ENCODE peak calls at places on chromosomes 6 and 20, in eight cellular contexts. One of them, this sample, is unnamed.

GRCh38 chr6:89242574-89243330 is 25.6 kb upstream of the GABRR1 start:
- DNase-seq in fibroblast of lung: peak
- DNase-seq in mesenchymal stem cell: peak
- DNase-seq in SK-N-SH: peak
- DNase-seq in fibroblast of mammary gland: peak
- DNase-seq in ascending aorta: no peak
- DNase-seq in CD8-positive, alpha-beta memory T cell: no peak
- DNase-seq in mesendoderm: peak
- DNase-seq in this sample: peak

GRCh38 chr6:137166247-137167098 is 7.0 kb downstream of the IL22RA2 start:
- DNase-seq in SK-N-SH: no peak
- DNase-seq in fibroblast of lung: no peak
- DNase-seq in CD8-positive, alpha-beta memory T cell: no peak
- DNase-seq in ascending aorta: no peak
- DNase-seq in mesendoderm: no peak
- DNase-seq in mesenchymal stem cell: no peak
- DNase-seq in fibroblast of mammary gland: no peak
- DNase-seq in this sample: no peak

GRCh38 chr20:478010-478948 is 15.9 kb upstream of the TBC1D20 start:
- DNase-seq in mesendoderm: peak
- DNase-seq in fibroblast of mammary gland: peak
- DNase-seq in ascending aorta: no peak
- DNase-seq in mesenchymal stem cell: peak
- DNase-seq in fibroblast of lung: peak
- DNase-seq in SK-N-SH: no peak
- DNase-seq in CD8-positive, alpha-beta memory T cell: no peak
- DNase-seq in this sample: no peak

GRCh38 chr6:144574796-144575195 is 289.7 kb downstream of the UTRN start:
- DNase-seq in ascending aorta: no peak
- DNase-seq in fibroblast of mammary gland: no peak
- DNase-seq in CD8-positive, alpha-beta memory T cell: no peak
- DNase-seq in mesendoderm: no peak
- DNase-seq in SK-N-SH: no peak
- DNase-seq in fibroblast of lung: peak
- DNase-seq in mesenchymal stem cell: no peak
- DNase-seq in this sample: no peak

GRCh38 chr6:137011406-137011805 is 33.4 kb downstream of the IL20RA start:
- DNase-seq in CD8-positive, alpha-beta memory T cell: no peak
- DNase-seq in mesenchymal stem cell: no peak
- DNase-seq in SK-N-SH: no peak
- DNase-seq in mesendoderm: no peak
- DNase-seq in fibroblast of lung: peak
- DNase-seq in ascending aorta: no peak
- DNase-seq in fibroblast of mammary gland: no peak
- DNase-seq in this sample: no peak

GRCh38 chr6:11008821-11009220 is 35.3 kb downstream of the ELOVL2 start:
- DNase-seq in fibroblast of lung: peak
- DNase-seq in SK-N-SH: no peak
- DNase-seq in CD8-positive, alpha-beta memory T cell: no peak
- DNase-seq in mesenchymal stem cell: peak
- DNase-seq in ascending aorta: no peak
- DNase-seq in fibroblast of mammary gland: peak
- DNase-seq in mesendoderm: no peak
- DNase-seq in this sample: no peak

GRCh38 chr20:32017711-32018251 is 7.5 kb downstream of the CCM2L start:
- DNase-seq in SK-N-SH: peak
- DNase-seq in mesendoderm: peak
- DNase-seq in CD8-positive, alpha-beta memory T cell: peak
- DNase-seq in fibroblast of lung: no peak
- DNase-seq in fibroblast of mammary gland: no peak
- DNase-seq in ascending aorta: no peak
- DNase-seq in mesenchymal stem cell: no peak
- DNase-seq in this sample: peak

GRCh38 chr6:64301307-64302236 is 666.0 kb downstream of the PHF3 start:
- DNase-seq in ascending aorta: no peak
- DNase-seq in fibroblast of lung: no peak
- DNase-seq in mesenchymal stem cell: no peak
- DNase-seq in fibroblast of mammary gland: no peak
- DNase-seq in mesendoderm: peak
- DNase-seq in SK-N-SH: no peak
- DNase-seq in CD8-positive, alpha-beta memory T cell: no peak
- DNase-seq in this sample: no peak

GRCh38 chr20:8265588-8265987 is 133.5 kb downstream of the PLCB1 start:
- DNase-seq in fibroblast of mammary gland: no peak
- DNase-seq in mesenchymal stem cell: no peak
- DNase-seq in fibroblast of lung: no peak
- DNase-seq in CD8-positive, alpha-beta memory T cell: no peak
- DNase-seq in SK-N-SH: no peak
- DNase-seq in mesendoderm: no peak
- DNase-seq in ascending aorta: no peak
- DNase-seq in this sample: no peak

GRCh38 chr6:44527191-44527960 is 139.9 kb downstream of the CDC5L start:
- DNase-seq in mesenchymal stem cell: no peak
- DNase-seq in CD8-positive, alpha-beta memory T cell: no peak
- DNase-seq in SK-N-SH: no peak
- DNase-seq in fibroblast of lung: no peak
- DNase-seq in fibroblast of mammary gland: no peak
- DNase-seq in ascending aorta: no peak
- DNase-seq in mesendoderm: no peak
- DNase-seq in this sample: peak

GRCh38 chr6:88605271-88605670 is 358.1 kb downstream of the RNGTT start:
- DNase-seq in SK-N-SH: no peak
- DNase-seq in mesenchymal stem cell: no peak
- DNase-seq in mesendoderm: no peak
- DNase-seq in fibroblast of mammary gland: no peak
- DNase-seq in CD8-positive, alpha-beta memory T cell: no peak
- DNase-seq in fibroblast of lung: no peak
- DNase-seq in ascending aorta: no peak
- DNase-seq in this sample: no peak

GRCh38 chr6:124223596-124223995 is 419.9 kb downstream of the NKAIN2 start:
- DNase-seq in mesendoderm: peak
- DNase-seq in ascending aorta: no peak
- DNase-seq in SK-N-SH: no peak
- DNase-seq in mesenchymal stem cell: peak
- DNase-seq in fibroblast of mammary gland: peak
- DNase-seq in CD8-positive, alpha-beta memory T cell: no peak
- DNase-seq in fibroblast of lung: peak
- DNase-seq in this sample: no peak

GRCh38 chr6:22637781-22638180 is 68.4 kb downstream of the HDGFL1 start:
- DNase-seq in SK-N-SH: no peak
- DNase-seq in mesendoderm: no peak
- DNase-seq in ascending aorta: no peak
- DNase-seq in fibroblast of mammary gland: no peak
- DNase-seq in mesenchymal stem cell: no peak
- DNase-seq in CD8-positive, alpha-beta memory T cell: no peak
- DNase-seq in fibroblast of lung: no peak
- DNase-seq in this sample: no peak

GRCh38 chr20:32444474-32445220 is 86.5 kb downstream of the ASXL1 start:
- DNase-seq in SK-N-SH: no peak
- DNase-seq in mesenchymal stem cell: no peak
- DNase-seq in CD8-positive, alpha-beta memory T cell: no peak
- DNase-seq in fibroblast of mammary gland: no peak
- DNase-seq in mesendoderm: no peak
- DNase-seq in fibroblast of lung: no peak
- DNase-seq in ascending aorta: no peak
- DNase-seq in this sample: no peak

GRCh38 chr20:41342474-41343464 is 2.1 kb downstream of the LPIN3 start:
- DNase-seq in fibroblast of lung: no peak
- DNase-seq in SK-N-SH: no peak
- DNase-seq in fibroblast of mammary gland: no peak
- DNase-seq in mesenchymal stem cell: no peak
- DNase-seq in ascending aorta: no peak
- DNase-seq in CD8-positive, alpha-beta memory T cell: no peak
- DNase-seq in mesendoderm: no peak
- DNase-seq in this sample: no peak

GRCh38 chr6:1917628-1918371 is 308.1 kb downstream of the FOXC1 start:
- DNase-seq in ascending aorta: peak
- DNase-seq in mesendoderm: peak
- DNase-seq in SK-N-SH: no peak
- DNase-seq in mesenchymal stem cell: peak
- DNase-seq in fibroblast of lung: peak
- DNase-seq in fibroblast of mammary gland: peak
- DNase-seq in CD8-positive, alpha-beta memory T cell: no peak
- DNase-seq in this sample: no peak

GRCh38 chr6:109515781-109516409 is 32.9 kb upstream of the ZBTB24 start:
- DNase-seq in CD8-positive, alpha-beta memory T cell: no peak
- DNase-seq in mesendoderm: no peak
- DNase-seq in fibroblast of mammary gland: peak
- DNase-seq in ascending aorta: no peak
- DNase-seq in mesenchymal stem cell: no peak
- DNase-seq in fibroblast of lung: peak
- DNase-seq in SK-N-SH: no peak
- DNase-seq in this sample: no peak

GRCh38 chr6:45613678-45614077 is 235.9 kb upstream of the SUPT3H start:
- DNase-seq in fibroblast of mammary gland: peak
- DNase-seq in mesenchymal stem cell: peak
- DNase-seq in ascending aorta: peak
- DNase-seq in fibroblast of lung: no peak
- DNase-seq in mesendoderm: no peak
- DNase-seq in CD8-positive, alpha-beta memory T cell: no peak
- DNase-seq in SK-N-SH: no peak
- DNase-seq in this sample: no peak

GRCh38 chr20:18005170-18005989 is 36.6 kb downstream of the MGME1 start:
- DNase-seq in CD8-positive, alpha-beta memory T cell: no peak
- DNase-seq in fibroblast of mammary gland: no peak
- DNase-seq in fibroblast of lung: no peak
- DNase-seq in mesendoderm: peak
- DNase-seq in SK-N-SH: no peak
- DNase-seq in ascending aorta: no peak
- DNase-seq in mesenchymal stem cell: no peak
- DNase-seq in this sample: no peak

DNA sequence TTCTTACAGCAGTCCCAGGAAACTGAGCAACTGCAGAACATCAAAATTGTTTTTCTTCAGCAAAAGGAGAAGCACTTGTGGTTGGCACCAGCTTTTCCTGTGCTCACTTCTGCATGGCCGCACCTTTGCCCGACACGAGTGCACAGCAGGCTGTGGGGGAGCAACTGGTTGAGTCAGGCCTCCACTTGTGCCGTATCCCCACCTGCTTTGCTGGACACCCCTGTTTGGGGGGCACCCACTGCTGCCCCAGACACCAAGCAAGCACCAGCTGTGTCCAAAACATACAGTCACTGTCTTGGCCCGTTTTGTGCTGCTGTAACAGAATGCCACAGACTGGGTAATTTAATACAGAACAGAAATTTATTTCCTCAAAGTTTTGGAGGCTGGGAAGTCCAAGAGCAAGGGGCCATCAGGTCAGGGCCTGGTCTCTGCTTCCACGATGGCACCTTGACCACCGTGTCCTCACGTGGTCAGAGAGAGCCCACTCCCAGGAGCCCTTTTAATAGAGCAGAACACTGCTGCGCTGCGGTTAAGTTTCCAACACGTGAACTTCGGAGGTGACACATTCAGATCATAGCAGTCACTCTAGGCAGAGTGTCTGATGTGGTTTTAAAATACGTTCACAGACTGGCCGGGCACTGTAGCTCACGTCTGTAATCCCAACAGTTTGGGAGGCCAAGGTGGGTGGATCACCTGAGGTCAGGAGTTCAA is 8.7 kb upstream of the GMEB2 start:
- DNase-seq in mesendoderm: no peak
- DNase-seq in fibroblast of mammary gland: no peak
- DNase-seq in mesenchymal stem cell: no peak
- DNase-seq in fibroblast of lung: no peak
- DNase-seq in ascending aorta: no peak
- DNase-seq in CD8-positive, alpha-beta memory T cell: peak
- DNase-seq in SK-N-SH: no peak
- DNase-seq in this sample: peak
- H3K4me3 ChIP-seq in mesendoderm: no peak
- H3K4me3 ChIP-seq in fibroblast of mammary gland: no peak
- H3K4me3 ChIP-seq in mesenchymal stem cell: no peak
- H3K4me3 ChIP-seq in fibroblast of lung: no peak
- H3K4me3 ChIP-seq in ascending aorta: no peak
- H3K4me3 ChIP-seq in CD8-positive, alpha-beta memory T cell: peak
- H3K4me3 ChIP-seq in SK-N-SH: no peak
- H3K4me3 ChIP-seq in this sample: peak

DNA sequence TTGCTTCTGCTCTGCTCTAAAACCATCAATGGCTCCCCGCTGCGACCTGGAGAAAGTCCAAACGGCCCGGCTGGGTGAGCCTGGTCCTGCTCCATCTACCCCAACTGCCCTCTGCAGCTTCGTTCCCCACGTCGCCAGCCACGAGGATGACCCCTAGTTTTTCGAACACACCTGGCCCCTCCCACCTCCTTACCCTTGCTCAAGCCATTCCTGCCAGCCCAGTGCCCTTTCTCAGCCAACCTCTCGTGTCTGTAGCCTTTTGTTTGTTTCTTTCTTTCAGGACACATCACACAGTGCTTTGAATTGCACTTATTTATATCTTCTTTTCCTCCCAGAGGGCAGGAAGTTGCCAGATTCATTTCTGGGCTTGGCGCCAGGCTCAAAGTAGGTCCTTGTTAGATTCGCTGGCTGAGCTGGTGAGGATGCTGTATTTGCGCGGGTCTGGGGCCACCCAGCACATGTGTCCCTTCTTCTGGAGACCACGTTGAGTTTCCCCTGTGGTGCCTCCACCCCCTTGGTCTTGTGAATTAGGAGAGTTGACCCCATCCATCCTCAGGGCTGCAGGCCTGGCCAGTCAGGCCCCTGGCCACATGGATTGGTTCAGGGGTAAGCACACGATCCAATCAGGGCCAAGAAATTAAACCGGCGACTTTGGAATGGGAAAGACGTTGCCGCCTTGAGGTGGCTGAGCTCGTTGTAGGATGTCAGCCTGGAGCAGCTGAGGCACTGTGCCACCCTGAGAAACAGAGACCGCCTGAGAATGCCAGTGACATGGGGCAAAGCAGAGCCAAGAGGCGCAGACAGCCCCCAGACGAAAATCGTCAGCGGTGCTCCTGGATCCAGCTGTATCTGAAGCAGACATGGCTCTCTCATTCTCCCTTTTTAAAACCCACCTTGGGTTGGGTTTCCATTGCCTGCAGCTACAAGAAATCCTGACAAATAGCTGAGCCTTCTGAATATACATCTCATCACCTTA is 156.0 kb downstream of the CEBPB start:
- DNase-seq in mesenchymal stem cell: peak
- DNase-seq in fibroblast of lung: peak
- DNase-seq in ascending aorta: peak
- DNase-seq in SK-N-SH: peak
- DNase-seq in mesendoderm: no peak
- DNase-seq in CD8-positive, alpha-beta memory T cell: no peak
- DNase-seq in fibroblast of mammary gland: peak
- DNase-seq in this sample: peak
- H3K4me3 ChIP-seq in mesenchymal stem cell: peak
- H3K4me3 ChIP-seq in fibroblast of lung: no peak
- H3K4me3 ChIP-seq in ascending aorta: peak
- H3K4me3 ChIP-seq in SK-N-SH: no peak
- H3K4me3 ChIP-seq in mesendoderm: no peak
- H3K4me3 ChIP-seq in CD8-positive, alpha-beta memory T cell: no peak
- H3K4me3 ChIP-seq in fibroblast of mammary gland: no peak
- H3K4me3 ChIP-seq in this sample: no peak

GRCh38 chr20:49814057-49814675 is 1.5 kb downstream of the SLC9A8 start:
- DNase-seq in fibroblast of mammary gland: peak
- DNase-seq in fibroblast of lung: no peak
- DNase-seq in ascending aorta: no peak
- DNase-seq in mesenchymal stem cell: no peak
- DNase-seq in mesendoderm: no peak
- DNase-seq in SK-N-SH: no peak
- DNase-seq in CD8-positive, alpha-beta memory T cell: no peak
- DNase-seq in this sample: no peak
- H3K4me3 ChIP-seq in fibroblast of mammary gland: no peak
- H3K4me3 ChIP-seq in fibroblast of lung: no peak
- H3K4me3 ChIP-seq in ascending aorta: no peak
- H3K4me3 ChIP-seq in mesenchymal stem cell: peak
- H3K4me3 ChIP-seq in mesendoderm: no peak
- H3K4me3 ChIP-seq in SK-N-SH: peak
- H3K4me3 ChIP-seq in CD8-positive, alpha-beta memory T cell: no peak
- H3K4me3 ChIP-seq in this sample: peak

GRCh38 chr6:158517581-158517980 is 42.3 kb upstream of the TMEM181 start:
- DNase-seq in mesendoderm: no peak
- DNase-seq in SK-N-SH: no peak
- DNase-seq in CD8-positive, alpha-beta memory T cell: no peak
- DNase-seq in fibroblast of mammary gland: no peak
- DNase-seq in fibroblast of lung: no peak
- DNase-seq in ascending aorta: no peak
- DNase-seq in mesenchymal stem cell: peak
- DNase-seq in this sample: no peak
- H3K4me3 ChIP-seq in mesendoderm: no peak
- H3K4me3 ChIP-seq in SK-N-SH: no peak
- H3K4me3 ChIP-seq in CD8-positive, alpha-beta memory T cell: no peak
- H3K4me3 ChIP-seq in fibroblast of mammary gland: no peak
- H3K4me3 ChIP-seq in fibroblast of lung: no peak
- H3K4me3 ChIP-seq in ascending aorta: no peak
- H3K4me3 ChIP-seq in mesenchymal stem cell: no peak
- H3K4me3 ChIP-seq in this sample: no peak